ENCODE peak calls at places on chromosomes 11 and 22, in ten cellular contexts. S is tibial nerve, U is ovary, Z is adrenal gland, O is sigmoid colon, P is prostate gland, A is stomach, T is A549, L is vagina, I is esophagus muscularis mucosa. J is an unnamed sample. For H3K4me1, the result is how much of the 10 kb centered on the place peaks cover.

GRCh38 chr11:63761870-63762661 is 6.5 kb downstream of the ZFTA start:
- DNase-seq in S (no peak), U (peak), Z (peak), O (peak), P (no peak), A (no peak), T (no peak), L (no peak), I (no peak), J (peak)

GRCh38 chr22:19149047-19149883 is 827 bp downstream of the GSC2 start:
- DNase-seq in S (no peak), U (no peak), Z (no peak), O (no peak), P (no peak), A (no peak), T (no peak), L (no peak), I (no peak), J (no peak)

GRCh38 chr11:135027461-135027860 is 615.4 kb upstream of the B3GAT1 start:
- DNase-seq in S (no peak), U (no peak), Z (peak), O (no peak), P (no peak), A (peak), T (no peak), L (no peak), I (no peak), J (no peak)

GRCh38 chr22:48676266-48677167 is 1151.2 kb downstream of the BRD1 start:
- DNase-seq in S (no peak), U (no peak), Z (no peak), O (no peak), P (no peak), A (no peak), T (no peak), L (no peak), I (no peak), J (no peak)

GRCh38 chr11:120280566-120281160 is 40.7 kb downstream of the POU2F3 start:
- DNase-seq in S (no peak), U (no peak), Z (no peak), O (no peak), P (no peak), A (no peak), T (no peak), L (no peak), I (no peak), J (no peak)

GRCh38 chr11:44729718-44730117 is 3.0 kb downstream of the TSPAN18 start:
- DNase-seq in S (no peak), U (no peak), Z (peak), O (no peak), P (no peak), A (no peak), T (no peak), L (no peak), I (no peak), J (no peak)

GRCh38 chr22:50001388-50002231 is 11.0 kb downstream of the IL17REL start:
- DNase-seq in S (no peak), U (no peak), Z (no peak), O (no peak), P (no peak), A (no peak), T (no peak), L (no peak), I (no peak), J (no peak)

GRCh38 chr11:978781-979180 is 53.1 kb downstream of the AP2A2 start:
- DNase-seq in S (no peak), U (no peak), Z (no peak), O (no peak), P (no peak), A (no peak), T (no peak), L (no peak), I (no peak), J (no peak)

GRCh38 chr22:27393371-27393770 is 408.2 kb downstream of the MN1 start:
- DNase-seq in S (no peak), U (no peak), Z (no peak), O (no peak), P (no peak), A (no peak), T (peak), L (no peak), I (no peak), J (no peak)

GRCh38 chr22:47798229-47798628 is 1035.8 kb downstream of the TBC1D22A start:
- DNase-seq in S (no peak), U (no peak), Z (no peak), O (no peak), P (no peak), A (no peak), T (no peak), L (no peak), I (no peak), J (no peak)

GRCh38 chr11:102453286-102453797 is 777 bp upstream of the TMEM123 start:
- DNase-seq in S (peak), U (no peak), Z (peak), O (no peak), P (peak), A (no peak), T (no peak), L (no peak), I (no peak), J (peak)

GRCh38 chr11:76185931-76186401 is 20.3 kb downstream of the WNT11 start:
- DNase-seq in S (peak), U (peak), Z (peak), O (no peak), P (no peak), A (no peak), T (no peak), L (no peak), I (no peak), J (peak)

GRCh38 chr11:111440416-111441205 is 61.5 kb upstream of the POU2AF1 start:
- DNase-seq in S (no peak), U (no peak), Z (no peak), O (peak), P (no peak), A (no peak), T (no peak), L (no peak), I (no peak), J (no peak)

GRCh38 chr11:12871251-12871650 is 137.9 kb upstream of the RASSF10 start:
- DNase-seq in S (no peak), U (no peak), Z (no peak), O (no peak), P (no peak), A (no peak), T (no peak), L (no peak), I (no peak), J (no peak)

GRCh38 chr11:20599424-20600346 is at the start of gene SLC6A5:
- DNase-seq in S (no peak), U (no peak), Z (peak), O (no peak), P (no peak), A (no peak), T (peak), L (no peak), I (no peak), J (no peak)

GRCh38 chr11:86747801-86748200 is 52.5 kb upstream of the PRSS23 start:
- DNase-seq in S (no peak), U (no peak), Z (no peak), O (no peak), P (no peak), A (no peak), T (no peak), L (no peak), I (no peak), J (no peak)

GRCh38 chr11:101915811-101916291 is 471 bp downstream of the ANGPTL5 start:
- DNase-seq in S (no peak), U (no peak), Z (no peak), O (no peak), P (no peak), A (no peak), T (peak), L (no peak), I (no peak), J (no peak)

GRCh38 chr11:2850366-2850765 is 35.2 kb downstream of the CDKN1C start:
- DNase-seq in S (no peak), U (no peak), Z (no peak), O (no peak), P (no peak), A (no peak), T (no peak), L (no peak), I (no peak), J (no peak)

GRCh38 chr11:71456294-71456693 is 3.3 kb downstream of the NADSYN1 start:
- DNase-seq in S (no peak), U (no peak), Z (no peak), O (peak), P (no peak), A (no peak), T (no peak), L (no peak), I (no peak), J (no peak)

GRCh38 chr22:38415561-38416321 is 39.3 kb downstream of the KCNJ4 start:
- DNase-seq in S (no peak), U (peak), Z (peak), O (peak), P (no peak), A (peak), T (no peak), L (peak), I (no peak), J (no peak)

GRCh38 chr11:105573091-105573490 is 36.8 kb upstream of the GRIA4 start:
- DNase-seq in S (no peak), U (no peak), Z (no peak), O (no peak), P (no peak), A (no peak), T (no peak), L (no peak), I (no peak), J (no peak)

GRCh38 chr11:34501500-34501899 is 12.1 kb downstream of the ELF5 start:
- DNase-seq in S (no peak), U (no peak), Z (no peak), O (no peak), P (no peak), A (no peak), T (peak), L (no peak), I (no peak), J (no peak)

GRCh38 chr11:122733301-122733686 is 77.8 kb downstream of the UBASH3B start:
- DNase-seq in S (peak), U (no peak), Z (no peak), O (no peak), P (no peak), A (no peak), T (peak), L (no peak), I (no peak), J (no peak)

GRCh38 chr11:116707250-116707649 is 65.5 kb downstream of the BUD13 start:
- DNase-seq in S (no peak), U (no peak), Z (no peak), O (no peak), P (no peak), A (peak), T (no peak), L (no peak), I (no peak), J (no peak)

GRCh38 chr11:8631395-8632110 is 37.5 kb upstream of the STK33 start:
- DNase-seq in S (no peak), U (no peak), Z (peak), O (no peak), P (no peak), A (no peak), T (no peak), L (no peak), I (no peak), J (peak)

GRCh38 chr11:117519170-117519569 is 191.5 kb downstream of the CEP164 start:
- DNase-seq in S (no peak), U (no peak), Z (no peak), O (no peak), P (no peak), A (no peak), T (no peak), L (no peak), I (no peak), J (no peak)

GRCh38 chr22:40116496-40117200 is 61.1 kb upstream of the TNRC6B start:
- DNase-seq in S (no peak), U (no peak), Z (no peak), O (no peak), P (no peak), A (no peak), T (no peak), L (no peak), I (no peak), J (no peak)

GRCh38 chr11:27705873-27706820 is 5.9 kb upstream of the BDNF start:
- DNase-seq in S (no peak), U (no peak), Z (peak), O (no peak), P (no peak), A (no peak), T (peak), L (no peak), I (no peak), J (no peak)

GRCh38 chr11:73318501-73319011 is 10.5 kb downstream of the ARHGEF17 start:
- DNase-seq in S (no peak), U (no peak), Z (no peak), O (peak), P (no peak), A (no peak), T (no peak), L (no peak), I (no peak), J (no peak)
- H3K4me1 ChIP-seq in S (under half), U (under half), Z (under half), O (half or more), P (under half), A (half or more), T (under half), L (half or more), I (half or more), J (half or more)

GRCh38 chr11:67483498-67483798 is 622 bp downstream of the AIP start:
- DNase-seq in S (no peak), U (no peak), Z (no peak), O (no peak), P (no peak), A (no peak), T (no peak), L (no peak), I (no peak), J (no peak)

GRCh38 chr11:67484847-67485311 is 2.1 kb downstream of the AIP start:
- DNase-seq in S (no peak), U (peak), Z (no peak), O (peak), P (no peak), A (no peak), T (no peak), L (no peak), I (no peak), J (no peak)

GRCh38 chr11:67482275-67482735 is 521 bp upstream of the AIP start:
- DNase-seq in S (no peak), U (peak), Z (no peak), O (no peak), P (no peak), A (no peak), T (no peak), L (no peak), I (no peak), J (no peak)

GRCh38 chr11:67483901-67484665 is 1.3 kb downstream of the AIP start:
- DNase-seq in S (no peak), U (peak), Z (no peak), O (no peak), P (no peak), A (no peak), T (no peak), L (no peak), I (no peak), J (no peak)

DNA sequence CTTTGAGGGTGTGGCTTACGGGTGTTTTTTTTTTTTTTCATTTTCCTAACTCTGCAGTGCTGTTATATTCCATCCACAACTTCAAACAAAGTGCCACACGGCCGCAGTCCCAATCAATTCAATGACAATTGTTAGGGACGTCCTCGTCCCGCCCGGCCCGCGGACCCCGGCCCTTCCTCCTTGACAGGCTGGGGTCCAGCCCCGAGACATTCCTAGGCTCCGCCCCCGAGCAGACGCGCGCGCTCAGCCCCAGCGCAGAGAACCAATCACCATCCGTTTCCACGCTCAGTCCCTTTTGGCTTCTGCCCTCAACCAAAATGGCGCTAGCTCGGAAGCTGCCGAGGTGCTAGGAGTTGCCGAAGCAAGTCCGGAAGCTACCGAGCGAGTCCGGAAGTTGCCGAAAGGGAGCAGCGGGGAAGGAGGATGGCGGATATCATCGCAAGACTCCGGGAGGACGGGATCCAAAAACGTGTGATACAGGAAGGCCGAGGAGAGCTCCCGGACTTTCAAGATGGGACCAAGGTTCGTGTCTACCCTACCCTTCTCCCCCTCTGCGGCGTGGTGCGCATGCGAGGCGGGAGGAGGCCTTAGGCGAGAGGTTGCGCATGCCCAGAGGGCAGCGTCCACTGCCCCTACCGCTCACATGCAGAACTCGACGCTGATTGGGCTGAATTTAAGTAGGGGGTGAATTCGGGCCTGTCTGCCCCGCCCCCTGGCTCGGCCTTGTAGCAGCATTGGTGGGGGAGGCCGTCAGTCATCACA is at the start of gene AIP:
- DNase-seq in S (peak), U (peak), Z (peak), O (peak), P (peak), A (peak), T (peak), L (peak), I (peak), J (peak)
- TF ChIP-seq POLR2A in S (peak), U (peak), Z (peak), O (peak), P (peak), A (no peak), T (peak), L (peak), I (no peak), J (peak)

GRCh38 chr11:65392186-65392829 is 5.9 kb downstream of the FRMD8 start:
- DNase-seq in S (no peak), U (no peak), Z (no peak), O (peak), P (no peak), A (no peak), T (no peak), L (no peak), I (no peak), J (no peak)

GRCh38 chr11:65388731-65389130 is 2.3 kb downstream of the FRMD8 start:
- DNase-seq in S (no peak), U (no peak), Z (no peak), O (no peak), P (no peak), A (no peak), T (no peak), L (no peak), I (no peak), J (no peak)

GRCh38 chr11:65389294-65389980 is 3.0 kb downstream of the FRMD8 start:
- DNase-seq in S (no peak), U (no peak), Z (no peak), O (peak), P (no peak), A (no peak), T (no peak), L (no peak), I (no peak), J (no peak)

GRCh38 chr11:65391007-65391406 is 4.6 kb downstream of the FRMD8 start:
- DNase-seq in S (no peak), U (no peak), Z (no peak), O (peak), P (no peak), A (no peak), T (peak), L (no peak), I (no peak), J (no peak)

GRCh38 chr11:65390099-65390941 is 3.9 kb downstream of the FRMD8 start:
- DNase-seq in S (no peak), U (no peak), Z (no peak), O (peak), P (no peak), A (no peak), T (no peak), L (no peak), I (no peak), J (no peak)
- H3K4me1 ChIP-seq in S (under half), U (under half), Z (half or more), O (half or more), P (under half), A (half or more), T (half or more), L (half or more), I (half or more), J (under half)

GRCh38 chr22:41682033-41682807 is 6.4 kb downstream of the SNU13 start:
- DNase-seq in S (peak), U (peak), Z (peak), O (peak), P (peak), A (peak), T (no peak), L (peak), I (peak), J (peak)
- TF ChIP-seq POLR2A in S (peak), U (peak), Z (no peak), O (peak), P (peak), A (no peak), T (no peak), L (peak), I (peak), J (peak)

DNA sequence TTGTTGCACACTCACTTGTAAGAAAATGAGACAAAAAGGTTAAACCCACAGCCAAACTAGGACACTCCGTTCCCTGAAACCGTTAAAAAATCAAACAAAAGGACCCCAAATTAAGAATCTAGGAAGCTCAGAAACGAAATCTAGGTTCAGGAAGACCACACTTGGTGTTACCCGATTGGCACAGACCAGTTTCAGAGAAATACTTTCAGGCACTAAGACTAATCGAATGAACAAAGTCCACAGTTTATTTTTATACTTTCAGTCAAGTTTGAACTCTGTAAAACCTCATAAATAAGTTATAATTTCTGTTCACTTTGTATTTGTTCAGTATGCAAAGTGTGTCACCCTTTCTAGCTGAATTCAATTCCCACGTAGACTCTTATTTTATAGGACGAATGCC is 38.8 kb upstream of the TTC12 start:
- DNase-seq in S (no peak), U (no peak), Z (no peak), O (no peak), P (no peak), A (no peak), T (no peak), L (no peak), I (no peak), J (no peak)
- H3K4me1 ChIP-seq in S (under half), U (under half), Z (under half), O (under half), P (under half), A (under half), T (under half), L (under half), I (under half), J (under half)

GRCh38 chr22:30202531-30203006 is 44.0 kb downstream of the LIF start:
- DNase-seq in S (no peak), U (peak), Z (no peak), O (no peak), P (peak), A (peak), T (no peak), L (no peak), I (no peak), J (peak)
- TF ChIP-seq POLR2A in S (no peak), U (no peak), Z (no peak), O (peak), P (peak), A (no peak), T (no peak), L (no peak), I (no peak), J (no peak)